ENCODE peak calls at places on chromosomes 13 and 19, in seven cellular contexts. A is tibial nerve; E is mammary epithelial cell; Q is psoas muscle; G is gastrocnemius medialis; U is aorta; W is CD8-positive, alpha-beta T cell. D is an unnamed sample. For H3K4me1, the result is how much of the 10 kb centered on the place peaks cover.

GRCh38 chr19:42032428-42032827 is 37.6 kb downstream of the GRIK5 start:
- DNase-seq in A (no peak), E (no peak), Q (peak), G (no peak), U (no peak), W (no peak), D (no peak)

GRCh38 chr19:7819337-7819736 is 10.7 kb upstream of the EVI5L start:
- DNase-seq in A (no peak), E (no peak), Q (no peak), G (no peak), U (no peak), W (no peak), D (no peak)

GRCh38 chr19:31625575-31625974 is 276.3 kb upstream of the TSHZ3 start:
- DNase-seq in A (no peak), E (no peak), Q (no peak), G (no peak), U (no peak), W (no peak), D (no peak)

GRCh38 chr19:489418-490196 is 6.7 kb upstream of the MADCAM1 start:
- DNase-seq in A (no peak), E (no peak), Q (peak), G (no peak), U (peak), W (no peak), D (no peak)

GRCh38 chr19:42081584-42082258 is 5.8 kb downstream of the ZNF574 start:
- DNase-seq in A (no peak), E (no peak), Q (no peak), G (no peak), U (no peak), W (no peak), D (no peak)

GRCh38 chr13:41383400-41383799 is 72.3 kb downstream of the NAA16 start:
- DNase-seq in A (no peak), E (no peak), Q (no peak), G (no peak), U (no peak), W (no peak), D (no peak)

GRCh38 chr13:59771272-59771671 is 392.5 kb downstream of the DIAPH3 start:
- DNase-seq in A (no peak), E (no peak), Q (no peak), G (no peak), U (no peak), W (no peak), D (no peak)

GRCh38 chr19:58042709-58043340 is 9.0 kb downstream of the ZSCAN1 start:
- DNase-seq in A (no peak), E (no peak), Q (no peak), G (no peak), U (no peak), W (no peak), D (no peak)

GRCh38 chr19:38362076-38362945 is 12.1 kb upstream of the PSMD8 start:
- DNase-seq in A (peak), E (peak), Q (peak), G (no peak), U (peak), W (peak), D (peak)

GRCh38 chr13:55517312-55517711 is 1623.4 kb upstream of the PRR20A start:
- DNase-seq in A (no peak), E (no peak), Q (no peak), G (no peak), U (no peak), W (no peak), D (no peak)

GRCh38 chr13:23159205-23159586 is 21.6 kb upstream of the SGCG start:
- DNase-seq in A (peak), E (no peak), Q (peak), G (no peak), U (peak), W (no peak), D (peak)

GRCh38 chr13:33722216-33722900 is 95.6 kb upstream of the RFC3 start:
- DNase-seq in A (no peak), E (no peak), Q (no peak), G (no peak), U (no peak), W (no peak), D (no peak)

GRCh38 chr13:27663947-27664346 is 42.3 kb downstream of the POLR1D start:
- DNase-seq in A (no peak), E (no peak), Q (no peak), G (no peak), U (no peak), W (no peak), D (no peak)

GRCh38 chr13:110463876-110464510 is 97.5 kb downstream of the RAB20 start:
- DNase-seq in A (no peak), E (no peak), Q (peak), G (no peak), U (no peak), W (no peak), D (no peak)

GRCh38 chr13:99454518-99455183 is 46.6 kb upstream of the TM9SF2 start:
- DNase-seq in A (no peak), E (no peak), Q (no peak), G (no peak), U (no peak), W (no peak), D (no peak)

GRCh38 chr19:17035842-17036424 is 9.3 kb upstream of the CPAMD8 start:
- DNase-seq in A (no peak), E (no peak), Q (no peak), G (no peak), U (peak), W (no peak), D (peak)

GRCh38 chr13:27770809-27771208 is 21.5 kb upstream of the GSX1 start:
- DNase-seq in A (no peak), E (peak), Q (no peak), G (no peak), U (no peak), W (peak), D (no peak)

GRCh38 chr13:28716511-28716910 is 2.3 kb downstream of the SLC46A3 start:
- DNase-seq in A (no peak), E (peak), Q (no peak), G (no peak), U (no peak), W (no peak), D (peak)

GRCh38 chr19:38545596-38545995 is 72.2 kb downstream of the MAP4K1 start:
- DNase-seq in A (no peak), E (no peak), Q (no peak), G (no peak), U (no peak), W (no peak), D (no peak)

GRCh38 chr19:3467437-3468198 is 12.7 kb downstream of the SMIM24 start:
- DNase-seq in A (no peak), E (no peak), Q (no peak), G (no peak), U (no peak), W (no peak), D (no peak)

DNA sequence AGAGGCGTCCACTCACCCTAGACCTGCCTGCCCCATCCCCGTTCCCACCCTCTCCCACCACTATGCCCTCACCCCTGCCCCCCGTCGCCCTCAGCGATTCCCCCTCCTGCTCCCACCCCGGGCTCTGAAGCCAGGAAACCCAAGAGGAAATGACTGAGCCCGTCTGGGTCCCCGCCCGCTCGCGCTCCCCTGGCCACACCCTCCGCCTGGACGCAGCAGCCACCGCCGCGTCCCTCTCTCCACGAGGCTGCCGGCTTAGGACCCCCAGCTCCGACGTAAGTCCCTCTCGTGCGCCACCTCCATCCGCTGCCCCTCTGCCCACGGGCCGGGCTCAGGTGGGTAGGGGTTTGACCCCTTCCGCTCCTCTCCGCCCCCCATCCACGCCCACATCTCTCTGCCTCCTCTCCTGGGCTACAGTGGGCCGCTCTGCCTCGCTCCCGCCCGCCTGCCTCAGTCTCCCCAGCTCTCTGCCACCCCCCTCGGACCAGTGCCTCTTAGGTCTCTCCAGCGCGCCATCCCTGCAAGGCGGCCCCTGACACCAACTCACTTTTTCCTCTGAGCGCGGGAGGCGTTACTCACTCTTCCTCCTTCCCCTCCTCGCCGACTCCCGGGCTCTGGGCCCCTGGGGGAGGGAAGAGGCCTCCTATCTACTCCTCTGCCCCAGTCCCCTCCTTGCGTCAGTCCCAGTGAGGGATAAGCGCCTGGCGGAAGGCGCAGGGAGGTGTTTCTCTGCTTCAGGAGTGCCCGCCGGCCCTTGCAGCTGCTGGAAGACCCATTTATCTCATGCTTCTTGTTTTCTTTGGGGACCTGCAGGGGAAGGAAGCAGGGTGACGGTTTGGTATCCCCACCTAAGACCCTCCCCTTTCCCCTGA is at the start of gene FXYD5:
- DNase-seq in A (no peak), E (peak), Q (peak), G (no peak), U (peak), W (peak), D (peak)
- H3K4me1 ChIP-seq in A (under half), E (under half), Q (under half), G (under half), U (under half), W (under half), D (under half)

DNA sequence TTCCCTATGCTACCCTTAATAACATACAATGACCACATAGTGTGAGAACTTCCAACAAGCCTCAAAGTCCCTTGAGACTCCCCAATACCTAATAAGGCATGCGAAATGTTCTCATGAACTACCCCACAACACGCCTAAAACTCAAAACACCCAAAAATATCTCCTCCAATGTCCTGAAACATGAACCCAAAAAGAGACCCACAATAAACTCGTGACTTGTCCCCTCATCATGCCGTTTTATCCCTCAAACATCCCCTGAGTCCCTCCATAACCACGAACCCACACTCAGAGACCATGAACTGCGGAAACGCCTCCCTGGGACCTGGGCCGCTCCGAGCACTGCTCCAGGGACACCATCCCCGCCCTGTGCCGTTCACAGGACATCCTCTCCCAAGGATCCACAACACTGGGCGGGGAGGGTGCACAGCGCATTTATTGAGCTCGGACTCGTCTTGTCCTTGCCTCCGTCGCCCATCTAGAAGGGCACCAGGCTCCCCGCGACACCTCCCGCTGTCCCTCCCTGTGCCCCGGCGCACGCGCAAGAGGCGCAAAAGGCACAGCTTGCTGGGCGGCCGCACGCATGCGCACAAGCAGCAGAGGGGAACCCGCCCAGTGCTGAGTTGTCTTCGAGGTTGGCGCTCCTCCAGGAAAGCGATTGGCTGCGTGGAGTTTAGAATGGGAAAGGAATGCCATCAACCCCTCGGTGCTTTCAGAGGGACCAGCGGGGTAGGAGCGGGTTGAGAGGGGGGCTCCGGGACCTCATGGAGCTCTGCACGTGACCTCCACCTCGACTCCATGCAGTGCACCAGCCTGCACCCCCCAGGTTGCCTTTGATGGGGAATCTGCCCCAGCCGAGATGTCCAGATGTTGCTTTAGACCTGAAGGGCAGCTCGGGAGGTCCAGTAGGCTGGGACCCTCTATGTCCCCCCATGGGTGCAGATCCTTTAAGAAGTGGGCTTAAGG is 8.8 kb downstream of the FXYD3 start:
- DNase-seq in A (peak), E (peak), Q (peak), G (peak), U (peak), W (peak), D (peak)
- H3K4me3 ChIP-seq in A (peak), E (no peak), Q (peak), G (peak), U (peak), W (peak), D (peak)

GRCh38 chr13:67094952-67095351 is 135.2 kb downstream of the PCDH9 start:
- DNase-seq in A (no peak), E (no peak), Q (no peak), G (no peak), U (no peak), W (no peak), D (no peak)

GRCh38 chr13:67095621-67096020 is 134.5 kb downstream of the PCDH9 start:
- DNase-seq in A (no peak), E (peak), Q (no peak), G (no peak), U (no peak), W (no peak), D (no peak)

GRCh38 chr13:67096418-67096817 is 133.7 kb downstream of the PCDH9 start:
- DNase-seq in A (no peak), E (no peak), Q (no peak), G (no peak), U (no peak), W (no peak), D (no peak)

GRCh38 chr13:67094078-67094477 is 136.1 kb downstream of the PCDH9 start:
- DNase-seq in A (no peak), E (no peak), Q (no peak), G (no peak), U (no peak), W (no peak), D (no peak)

GRCh38 chr13:67091603-67092002 is 138.5 kb downstream of the PCDH9 start:
- DNase-seq in A (no peak), E (no peak), Q (no peak), G (no peak), U (no peak), W (no peak), D (no peak)
- H3K4me1 ChIP-seq in A (under half), E (under half), Q (under half), G (under half), U (under half), W (under half), D (under half)

DNA sequence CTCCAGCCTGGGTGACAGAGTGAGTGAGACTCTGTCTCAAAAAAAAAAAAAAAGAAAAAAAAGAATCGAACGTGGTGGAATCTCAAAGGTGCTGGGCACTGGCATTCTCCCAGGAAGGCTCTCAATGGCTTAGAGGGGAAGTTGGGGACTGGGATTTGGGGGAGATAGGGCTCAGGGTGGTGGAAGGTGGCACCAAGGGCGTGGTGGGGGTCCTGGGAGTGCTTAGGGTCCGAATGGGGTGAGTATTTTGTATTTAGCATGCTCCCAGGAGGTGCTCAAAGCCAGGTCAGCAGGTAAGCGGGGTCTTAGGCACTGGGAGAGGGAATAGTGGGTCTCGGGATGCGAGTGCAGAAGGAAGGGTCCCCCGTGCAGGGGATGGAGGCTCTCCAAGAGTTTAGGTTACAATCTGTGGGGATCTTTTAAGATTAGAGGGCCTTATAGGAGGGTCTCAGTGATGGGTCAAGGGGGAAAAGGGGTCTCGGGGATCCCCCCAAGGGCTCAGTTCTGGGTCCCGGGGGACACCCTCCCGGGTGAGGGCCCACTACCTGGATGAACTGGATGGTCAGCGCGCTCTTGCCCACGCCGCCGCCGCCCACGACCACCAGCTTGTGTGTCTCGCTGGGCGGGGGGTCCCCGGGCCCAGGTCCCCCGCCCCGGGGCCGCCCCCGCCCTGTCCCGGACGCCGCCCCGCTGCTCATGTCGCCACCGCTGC is 386 bp downstream of the RRAS start:
- DNase-seq in A (peak), E (no peak), Q (no peak), G (no peak), U (no peak), W (no peak), D (no peak)
- H3K4me3 ChIP-seq in A (peak), E (peak), Q (peak), G (peak), U (peak), W (peak), D (peak)

DNA sequence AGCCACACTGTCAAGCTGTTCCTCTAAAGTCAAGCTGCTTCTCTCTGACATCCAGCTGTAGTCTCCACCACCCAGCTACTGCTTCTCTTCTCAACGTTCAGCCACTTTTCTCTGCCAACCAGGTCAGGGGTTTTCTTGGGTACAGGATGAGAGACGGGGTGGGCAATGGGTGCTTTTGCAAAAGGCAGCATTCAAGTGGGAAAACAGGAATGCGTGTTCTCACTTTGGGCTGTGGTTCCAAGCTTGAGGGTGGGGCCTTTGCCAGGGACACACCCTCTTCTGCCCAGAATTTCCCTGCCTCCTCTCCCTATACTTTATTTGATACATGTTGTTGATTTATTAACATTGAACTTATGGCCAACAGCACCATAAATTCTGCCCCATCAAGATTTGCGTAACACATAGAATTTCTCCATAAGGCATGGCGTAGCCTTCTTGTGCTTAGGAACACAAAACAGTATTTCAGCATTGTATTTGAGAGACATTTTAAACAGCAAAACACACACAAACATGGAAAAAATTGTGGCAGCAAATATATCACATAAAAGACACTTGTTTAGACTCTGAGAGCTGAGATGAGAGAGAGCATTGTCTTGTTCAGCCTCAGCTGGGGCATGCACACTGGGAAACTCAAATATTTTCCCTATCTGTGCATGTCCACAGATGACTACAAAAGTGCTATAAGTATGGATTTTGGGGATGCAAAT is 392.8 kb downstream of the SLITRK6 start:
- DNase-seq in A (no peak), E (no peak), Q (no peak), G (no peak), U (no peak), W (no peak), D (no peak)
- H3K4me1 ChIP-seq in A (under half), E (under half), Q (under half), G (under half), U (under half), W (under half), D (under half)

GRCh38 chr13:102769679-102770078 is 3.9 kb downstream of the TEX30 start:
- DNase-seq in A (no peak), E (peak), Q (no peak), G (no peak), U (no peak), W (no peak), D (no peak)

GRCh38 chr13:102772042-102772425 is 1.6 kb downstream of the TEX30 start:
- DNase-seq in A (no peak), E (no peak), Q (no peak), G (no peak), U (no peak), W (no peak), D (no peak)

GRCh38 chr13:102773441-102774209 is at the start of gene TEX30:
- DNase-seq in A (peak), E (peak), Q (peak), G (peak), U (peak), W (peak), D (peak)

GRCh38 chr13:102770435-102770834 is 3.2 kb downstream of the TEX30 start:
- DNase-seq in A (no peak), E (no peak), Q (no peak), G (no peak), U (no peak), W (no peak), D (no peak)

DNA sequence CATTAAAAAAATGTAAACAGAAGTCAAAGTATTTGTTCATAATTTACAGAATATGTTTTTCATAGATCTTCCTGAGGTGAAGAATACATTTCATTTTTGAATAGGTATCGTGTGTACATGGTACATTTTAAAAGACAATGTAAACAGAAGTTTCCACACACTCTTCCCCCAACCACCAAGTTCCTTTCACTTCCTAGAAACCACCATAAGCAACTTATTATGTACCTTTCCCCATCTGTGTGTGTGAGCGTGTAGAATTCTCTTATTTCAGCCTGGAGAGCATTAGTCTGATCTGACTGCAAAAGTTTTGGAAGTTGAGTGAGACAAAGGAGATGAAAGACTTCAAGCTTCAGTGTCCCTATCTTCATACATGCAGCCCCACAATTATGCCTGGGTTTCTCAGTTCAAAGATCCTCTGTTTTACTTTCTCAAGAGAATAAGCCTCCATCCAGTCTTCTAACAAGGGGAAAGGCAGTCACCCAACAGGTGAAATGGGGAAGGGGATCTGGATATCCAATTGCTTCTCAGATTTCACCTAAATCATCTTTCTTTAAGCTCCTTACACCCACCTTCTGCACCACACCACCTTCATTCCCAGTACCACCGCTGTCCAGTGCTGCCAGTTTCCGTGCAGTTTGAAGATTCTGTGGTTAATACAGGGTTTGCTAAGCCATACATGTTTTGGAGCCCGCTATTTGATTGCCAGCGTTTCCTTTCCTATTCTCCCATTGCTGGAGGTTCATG is 2.1 kb downstream of the TEX30 start:
- DNase-seq in A (no peak), E (no peak), Q (no peak), G (no peak), U (no peak), W (no peak), D (no peak)
- H3K4me3 ChIP-seq in A (no peak), E (no peak), Q (no peak), G (no peak), U (no peak), W (no peak), D (no peak)